ENCODE peak calls at places on chromosome 16, in four cellular contexts. Y is neural progenitor cell, R is H9, F is HT-29. C is an unnamed sample.

GRCh38 chr16:85167589-85168537 is 55.6 kb upstream of the CIBAR2 start:
- DNase-seq in Y (peak; percentile 44), R (no peak), F (peak; percentile 32), C (no peak)

GRCh38 chr16:89232107-89232506 is 14.6 kb downstream of the ZNF778 start:
- DNase-seq in Y (no peak), R (no peak), F (no peak), C (no peak)

GRCh38 chr16:21611546-21612384 is 12.4 kb downstream of the METTL9 start:
- DNase-seq in Y (peak; percentile 59), R (no peak), F (peak; percentile 30), C (no peak)

GRCh38 chr16:52528393-52529080 is 18.4 kb downstream of the TOX3 start:
- DNase-seq in Y (no peak), R (no peak), F (no peak), C (no peak)

GRCh38 chr16:69618307-69618706 is 52.5 kb downstream of the NFAT5 start:
- DNase-seq in Y (no peak), R (no peak), F (no peak), C (no peak)

GRCh38 chr16:64251742-64252141 is 870.1 kb downstream of the CDH11 start:
- DNase-seq in Y (no peak), R (no peak), F (no peak), C (no peak)

GRCh38 chr16:84603115-84603816 is 14.6 kb downstream of the COTL1 start:
- DNase-seq in Y (no peak), R (no peak), F (no peak), C (peak; percentile 95)

GRCh38 chr16:71250461-71251232 is 20.1 kb upstream of the HYDIN start:
- DNase-seq in Y (no peak), R (no peak), F (no peak), C (no peak)

GRCh38 chr16:50613281-50613991 is 65.2 kb downstream of the NKD1 start:
- DNase-seq in Y (no peak), R (no peak), F (no peak), C (no peak)

GRCh38 chr16:70638814-70639792 is 7.3 kb upstream of the IL34 start:
- DNase-seq in Y (no peak), R (no peak), F (no peak), C (no peak)

GRCh38 chr16:89422527-89422904 is 67.8 kb downstream of the ANKRD11 start:
- DNase-seq in Y (no peak), R (no peak), F (no peak), C (no peak)

GRCh38 chr16:1781758-1782407 is 488 bp downstream of the SPSB3 start:
- DNase-seq in Y (peak; percentile 53), R (no peak), F (peak; percentile 56), C (no peak)

GRCh38 chr16:23257682-23258081 is 44.4 kb upstream of the SCNN1B start:
- DNase-seq in Y (no peak), R (no peak), F (peak; percentile 34), C (no peak)

GRCh38 chr16:68969338-68969737 is 126.0 kb downstream of the TANGO6 start:
- DNase-seq in Y (no peak), R (no peak), F (no peak), C (no peak)

GRCh38 chr16:4700380-4700996 is 7.1 kb downstream of the NUDT16L1 start:
- DNase-seq in Y (no peak), R (no peak), F (no peak), C (no peak)

GRCh38 chr16:67029249-67030096 is 524 bp downstream of the CBFB start:
- DNase-seq in Y (peak; percentile 68), R (no peak), F (peak; percentile 51), C (peak; percentile 91)

GRCh38 chr16:46916980-46917379 is 32.8 kb downstream of the GPT2 start:
- DNase-seq in Y (no peak), R (no peak), F (no peak), C (no peak)

GRCh38 chr16:79839851-79840321 is 239.3 kb upstream of the MAF start:
- DNase-seq in Y (no peak), R (no peak), F (no peak), C (no peak)

GRCh38 chr16:914453-914852 is 56.3 kb downstream of the LMF1 start:
- DNase-seq in Y (no peak), R (no peak), F (no peak), C (no peak)

GRCh38 chr16:1145383-1146100 is 7.4 kb upstream of the CACNA1H start:
- DNase-seq in Y (peak; percentile 81), R (no peak), F (no peak), C (no peak)

GRCh38 chr16:58628845-58629680 is 563 bp downstream of the CNOT1 start:
- DNase-seq in Y (peak; percentile 43), R (peak; percentile 32), F (peak; percentile 58), C (peak; percentile 90)

GRCh38 chr16:71276589-71277334 is 12.4 kb downstream of the CMTR2 start:
- DNase-seq in Y (no peak), R (no peak), F (no peak), C (no peak)

GRCh38 chr16:53417011-53417410 is 17.3 kb upstream of the RBL2 start:
- DNase-seq in Y (no peak), R (no peak), F (no peak), C (no peak)

GRCh38 chr16:5977329-5977728 is 879.7 kb upstream of the EEF2KMT start:
- DNase-seq in Y (no peak), R (no peak), F (no peak), C (no peak)

GRCh38 chr16:15769239-15769638 is 87.6 kb downstream of the MYH11 start:
- DNase-seq in Y (no peak), R (no peak), F (no peak), C (no peak)

GRCh38 chr16:83813818-83814653 is 6.3 kb downstream of the HSBP1 start:
- DNase-seq in Y (peak; percentile 73), R (no peak), F (peak; percentile 62), C (no peak)

GRCh38 chr16:77759821-77760220 is 28.5 kb upstream of the VAT1L start:
- DNase-seq in Y (no peak), R (no peak), F (no peak), C (no peak)

GRCh38 chr16:9527976-9528375 is 436.5 kb downstream of the HAPSTR1 start:
- DNase-seq in Y (peak; percentile 13), R (no peak), F (no peak), C (no peak)

GRCh38 chr16:8850279-8850885 is 18.4 kb downstream of the CARHSP1 start:
- DNase-seq in Y (no peak), R (peak; percentile 30), F (no peak), C (peak; percentile 89)

GRCh38 chr16:7624871-7625766 is 292.5 kb downstream of the RBFOX1 start:
- DNase-seq in Y (no peak), R (peak; percentile 47), F (no peak), C (no peak)

GRCh38 chr16:11379420-11379819 is 34.2 kb downstream of the RMI2 start:
- DNase-seq in Y (no peak), R (no peak), F (no peak), C (no peak)

GRCh38 chr16:56549744-56550385 is 15.0 kb upstream of the MT4 start:
- DNase-seq in Y (no peak), R (no peak), F (no peak), C (peak; percentile 30)

GRCh38 chr16:60413969-60414368 is 1622.3 kb downstream of the CDH8 start:
- DNase-seq in Y (peak; percentile 33), R (no peak), F (no peak), C (no peak)

GRCh38 chr16:19837331-19837943 is 47.2 kb downstream of the GPRC5B start:
- DNase-seq in Y (peak; percentile 80), R (no peak), F (no peak), C (no peak)

GRCh38 chr16:65032397-65032796 is 89.5 kb downstream of the CDH11 start:
- DNase-seq in Y (no peak), R (no peak), F (no peak), C (no peak)

GRCh38 chr16:77223184-77223583 is 24.0 kb downstream of the SYCE1L start:
- DNase-seq in Y (peak; percentile 48), R (peak; percentile 77), F (peak; percentile 39), C (no peak)

GRCh38 chr16:49586466-49586865 is 212.9 kb downstream of the C16orf78 start:
- DNase-seq in Y (no peak), R (no peak), F (no peak), C (peak; percentile 41)

C was measured in mesenteric fat pad.